ENCODE peak calls at places on chromosomes 16 and 17, in ten cellular contexts. N, H, G, V, W, S, D, J, R and E are unnamed samples.

GRCh38 chr16:88552815-88553214 is 17.4 kb upstream of the ZC3H18 start:
- DNase-seq in N (no peak), H (no peak), G (no peak), V (no peak), W (no peak), S (no peak), D (no peak), J (no peak), R (no peak), E (no peak)

GRCh38 chr17:40517286-40517662 is 15.9 kb upstream of the TNS4 start:
- DNase-seq in N (no peak), H (no peak), G (no peak), V (no peak), W (no peak), S (no peak), D (no peak), J (no peak), R (no peak), E (no peak)

GRCh38 chr17:37219876-37220608 is 155.7 kb upstream of the C17orf78 start:
- DNase-seq in N (no peak), H (peak; percentile 12), G (no peak), V (no peak), W (no peak), S (no peak), D (no peak), J (no peak), R (no peak), E (no peak)

GRCh38 chr17:44362964-44363612 is 565 bp downstream of the FAM171A2 start:
- DNase-seq in N (no peak), H (peak; percentile 53), G (no peak), V (no peak), W (peak; percentile 49), S (peak; percentile 42), D (no peak), J (peak; percentile 10), R (peak; percentile 49), E (no peak)

GRCh38 chr16:29645699-29646187 is 17.3 kb upstream of the SPN start:
- DNase-seq in N (no peak), H (no peak), G (peak; percentile 69), V (no peak), W (peak; percentile 25), S (no peak), D (no peak), J (no peak), R (no peak), E (peak; percentile 17)

GRCh38 chr17:72677714-72678390 is 414.6 kb downstream of the SLC39A11 start:
- DNase-seq in N (no peak), H (peak; percentile 41), G (no peak), V (no peak), W (no peak), S (no peak), D (no peak), J (no peak), R (no peak), E (no peak)

GRCh38 chr16:10509534-10510025 is 70.8 kb downstream of the EMP2 start:
- DNase-seq in N (peak; percentile 30), H (peak; percentile 85), G (peak; percentile 71), V (peak; percentile 47), W (peak; percentile 56), S (peak; percentile 91), D (peak; percentile 73), J (peak; percentile 68), R (peak; percentile 72), E (peak; percentile 87)

GRCh38 chr17:14205992-14206461 is 30.6 kb downstream of the CDRT15 start:
- DNase-seq in N (no peak), H (no peak), G (no peak), V (peak; percentile 66), W (no peak), S (no peak), D (peak; percentile 22), J (peak; percentile 84), R (no peak), E (peak; percentile 73)

GRCh38 chr16:72013389-72013788 is 4.8 kb downstream of the DHODH start:
- DNase-seq in N (no peak), H (peak; percentile 31), G (no peak), V (no peak), W (no peak), S (peak; percentile 29), D (peak; percentile 19), J (no peak), R (peak; percentile 27), E (no peak)

GRCh38 chr17:80122926-80123505 is 21.6 kb downstream of the GAA start:
- DNase-seq in N (no peak), H (no peak), G (no peak), V (no peak), W (no peak), S (no peak), D (no peak), J (no peak), R (no peak), E (no peak)